ENCODE peak calls at places on chromosomes 16 and 17, in four cellular contexts. K, B, X and Z are unnamed samples.

GRCh38 chr16:16025214-16025968 is 76.0 kb downstream of the ABCC1 start:
- DNase-seq in K (peak; percentile 30), B (peak; percentile 41), X (no peak), Z (peak; percentile 61)

GRCh38 chr16:80583466-80583865 is 42.7 kb downstream of the DYNLRB2 start:
- DNase-seq in B (no peak), K (peak; percentile 21), X (no peak), Z (peak; percentile 55)

GRCh38 chr17:40602445-40603443 is 37.5 kb upstream of the CCR7 start:
- DNase-seq in B (peak; percentile 58), X (no peak), K (no peak), Z (no peak)

GRCh38 chr16:89971495-89972243 is 23.1 kb downstream of the DEF8 start:
- DNase-seq in B (no peak), K (no peak), X (no peak), Z (peak; percentile 75)

GRCh38 chr17:5950871-5951270 is 119.3 kb upstream of the WSCD1 start:
- DNase-seq in X (no peak), K (no peak), B (no peak), Z (no peak)

GRCh38 chr17:82300707-82301270 is 16.6 kb downstream of the CD7 start:
- DNase-seq in K (peak; percentile 78), X (peak; percentile 76), B (peak; percentile 44), Z (peak; percentile 86)

GRCh38 chr17:31398381-31399275 is 7.2 kb downstream of the RAB11FIP4 start:
- DNase-seq in K (no peak), B (no peak), X (no peak), Z (no peak)

GRCh38 chr17:9470171-9470570 is 105.4 kb downstream of the STX8 start:
- DNase-seq in X (no peak), B (no peak), K (no peak), Z (no peak)

GRCh38 chr17:61411944-61412859 is 12.6 kb downstream of the TBX2 start:
- DNase-seq in K (peak; percentile 84), X (peak; percentile 84), B (peak; percentile 64), Z (peak; percentile 95)

GRCh38 chr16:27298132-27298531 is 15.6 kb upstream of the IL4R start:
- DNase-seq in K (no peak), X (no peak), B (no peak), Z (no peak)

GRCh38 chr16:59259074-59259963 is 525.2 kb upstream of the GOT2 start:
- DNase-seq in K (no peak), B (no peak), X (no peak), Z (no peak)

GRCh38 chr17:54968954-54969400 is 412 bp downstream of the STXBP4 start:
- DNase-seq in K (peak; percentile 52), X (no peak), B (peak; percentile 2), Z (peak; percentile 45)

GRCh38 chr16:69107311-69107962 is 2.0 kb downstream of the HAS3 start:
- DNase-seq in K (no peak), B (no peak), X (peak; percentile 33), Z (peak; percentile 79)

DNA sequence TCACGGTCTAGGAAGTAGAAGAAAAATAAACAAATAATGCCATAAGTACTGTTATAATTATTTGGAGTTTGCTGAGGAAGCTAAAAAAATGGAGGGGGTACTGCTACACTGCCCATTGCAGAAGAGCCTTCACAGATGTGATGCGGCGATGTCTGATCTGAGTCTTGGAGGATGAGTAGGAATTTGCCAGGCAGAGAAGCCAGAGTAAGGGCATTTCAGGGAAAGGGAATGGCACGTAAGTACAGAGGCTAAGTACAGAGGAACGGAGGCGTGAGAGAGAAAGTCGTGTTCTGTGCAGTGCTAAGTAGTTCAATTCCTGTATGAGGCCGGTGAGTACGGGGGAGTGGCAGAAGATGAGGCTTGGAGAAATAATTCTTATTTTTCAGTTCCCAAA is 741 bp upstream of the GRB2 start:
- DNase-seq in K (no peak), B (no peak), X (no peak), Z (no peak)
- H3K4me3 ChIP-seq in K (peak overlapping the region; percentile 88), B (peak overlapping the region; percentile 91), X (peak overlapping the region; percentile 99), Z (peak overlapping the region; percentile 98)

GRCh38 chr16:1979271-1980025 is 1.8 kb downstream of the NOXO1 start:
- DNase-seq in K (no peak), B (no peak), X (no peak), Z (no peak)
- H3K4me3 ChIP-seq in K (no peak overlapping the region), B (no peak overlapping the region), X (no peak overlapping the region), Z (no peak overlapping the region)

GRCh38 chr16:86494565-86495356 is 15.6 kb upstream of the FOXF1 start:
- DNase-seq in B (no peak), X (no peak), K (no peak), Z (no peak)

GRCh38 chr16:86494039-86494564 is 16.2 kb upstream of the FOXF1 start:
- DNase-seq in K (no peak), X (no peak), B (no peak), Z (no peak)

GRCh38 chr16:86491643-86492030 is 18.7 kb upstream of the FOXF1 start:
- DNase-seq in B (no peak), K (no peak), X (no peak), Z (no peak)

GRCh38 chr16:86492267-86492960 is 17.9 kb upstream of the FOXF1 start:
- DNase-seq in K (no peak), B (no peak), X (no peak), Z (no peak)

DNA sequence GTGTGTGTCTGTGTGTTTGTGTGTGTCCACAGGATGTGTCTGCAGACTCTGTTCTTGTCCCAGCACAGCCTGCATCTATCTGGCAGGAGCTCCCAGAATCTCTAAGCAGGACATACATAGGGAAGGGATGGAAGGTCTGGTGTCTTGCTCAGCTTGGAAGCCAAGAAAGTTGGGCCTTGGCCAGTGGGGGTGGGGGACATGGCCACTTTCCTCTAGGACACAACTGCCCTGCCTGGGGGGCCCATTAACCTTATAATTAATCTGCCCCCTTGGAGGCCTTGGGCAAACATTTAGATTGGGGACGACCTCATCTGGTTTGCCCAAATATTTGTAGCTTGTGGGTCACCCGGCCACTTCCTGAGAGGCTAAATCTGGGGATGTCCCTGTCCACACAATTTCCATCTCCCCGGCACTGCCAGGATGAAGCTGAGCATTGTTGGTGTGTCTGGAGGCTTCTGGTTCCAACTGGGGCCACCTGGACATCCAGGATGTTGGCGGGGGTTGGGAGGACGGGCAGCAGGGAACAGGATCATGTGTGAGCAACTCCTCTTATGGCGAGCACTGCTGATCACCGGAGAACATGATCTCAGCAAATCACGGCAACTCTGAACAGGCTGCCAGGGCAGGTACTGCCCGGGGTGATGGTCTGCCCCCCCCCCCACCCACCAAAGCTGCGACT is 17.2 kb upstream of the FOXF1 start:
- DNase-seq in B (no peak), X (no peak), K (no peak), Z (no peak)
- H3K4me3 ChIP-seq in B (no peak overlapping the region), X (no peak overlapping the region), K (no peak overlapping the region), Z (no peak overlapping the region)

DNA sequence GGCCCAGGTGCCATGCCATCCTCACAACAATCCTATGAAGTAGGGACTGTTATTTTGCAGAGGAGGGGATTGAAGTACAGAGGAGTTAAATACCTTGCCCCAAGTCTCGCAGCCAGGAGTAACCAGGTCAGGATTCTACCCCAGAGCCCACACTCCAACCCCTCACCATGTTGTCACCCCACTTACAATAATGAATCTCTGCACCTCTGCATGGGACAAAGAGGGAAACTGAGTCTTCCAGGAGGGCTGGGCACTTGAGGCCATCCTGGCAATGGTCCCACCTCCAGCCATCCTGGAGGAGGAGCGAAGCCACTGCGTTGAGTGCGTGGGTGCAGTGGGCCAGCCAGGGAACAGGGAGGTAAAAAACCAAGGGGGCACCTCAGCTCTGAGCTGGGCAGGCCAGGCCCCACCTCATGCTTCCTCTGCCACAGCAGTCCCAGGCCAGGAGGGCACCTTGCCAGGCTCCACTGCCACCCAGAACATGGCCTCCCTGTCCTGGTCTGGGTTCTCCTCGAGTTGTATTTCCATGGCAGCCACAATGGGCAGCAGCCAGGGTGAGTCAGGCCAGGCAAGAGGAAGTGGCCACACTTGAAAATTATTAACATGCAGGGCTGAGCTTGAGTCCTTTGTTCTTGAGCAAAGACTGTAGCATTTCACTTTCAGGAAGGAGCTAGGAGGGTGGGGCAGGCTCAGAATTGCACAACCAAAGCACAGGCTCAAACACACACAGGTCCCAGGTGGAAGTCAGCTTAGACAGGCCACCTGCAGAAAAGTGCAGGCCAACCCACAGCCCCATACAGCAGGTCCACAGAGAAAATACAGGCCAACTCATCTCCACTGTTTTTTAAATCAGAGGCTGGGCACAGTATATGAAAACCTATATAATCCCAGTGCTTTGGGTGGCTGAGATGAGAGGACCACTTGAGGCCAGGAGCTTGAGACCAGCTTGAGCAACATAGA is 52.1 kb downstream of the CUEDC1 start:
- DNase-seq in B (no peak), X (peak; percentile 87), K (peak; percentile 90), Z (peak; percentile 86)
- H3K4me3 ChIP-seq in B (no peak overlapping the region), X (no peak overlapping the region), K (no peak overlapping the region), Z (no peak overlapping the region)

DNA sequence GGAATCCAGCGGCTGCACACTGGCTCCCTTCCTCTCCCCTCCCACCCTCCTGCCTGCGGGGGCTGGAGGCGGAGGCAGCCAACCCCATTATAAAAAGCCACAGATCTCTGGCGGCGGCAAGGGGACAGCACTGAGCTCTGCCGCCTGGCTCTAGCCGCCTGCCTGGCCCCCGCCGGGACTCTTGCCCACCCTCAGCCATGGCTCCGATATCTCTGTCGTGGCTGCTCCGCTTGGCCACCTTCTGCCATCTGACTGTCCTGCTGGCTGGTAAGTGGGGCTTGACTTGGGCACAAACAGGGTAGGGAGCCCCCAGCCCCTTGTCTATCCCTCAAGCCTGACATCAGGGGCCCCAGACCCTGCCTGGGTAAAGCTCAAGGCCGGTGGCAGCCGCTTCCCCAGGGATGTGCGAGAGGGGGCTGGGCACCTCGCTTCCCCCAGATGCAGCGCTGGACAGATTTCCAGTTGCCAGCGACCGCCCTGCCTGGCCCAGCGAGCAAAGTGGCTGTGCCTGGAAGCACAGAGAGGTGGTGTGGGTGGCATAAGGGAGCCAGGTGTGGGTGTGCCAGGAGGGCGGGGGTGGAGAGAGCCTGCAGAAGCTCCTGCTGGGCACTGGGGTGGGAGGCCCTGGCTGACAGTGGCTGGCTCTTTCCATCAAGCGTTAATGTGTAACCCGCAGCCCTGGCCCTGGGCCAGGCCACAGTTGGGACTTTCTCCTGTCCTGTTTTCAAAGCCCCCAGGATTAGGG is at the start of gene CX3CL1:
- DNase-seq in X (peak; percentile 42), K (peak; percentile 54), B (no peak), Z (peak; percentile 90)
- H3K4me3 ChIP-seq in X (peak within 1 kb of the TSS; percentile 66), K (peak within 1 kb of the TSS; percentile 44), B (no peak within 1 kb of the TSS), Z (peak within 1 kb of the TSS; percentile 55)

GRCh38 chr17:72614871-72615626 is 477.4 kb downstream of the SLC39A11 start:
- DNase-seq in X (no peak), K (no peak), B (no peak), Z (peak; percentile 59)
- H3K4me3 ChIP-seq in X (no peak overlapping the region), K (no peak overlapping the region), B (no peak overlapping the region), Z (no peak overlapping the region)